ENCODE peak calls at places on chromosomes 7 and 10, in eight cellular contexts. M is fibroblast of lung, R is keratinocyte, G is A673, W is astrocyte of the cerebellum, D is epithelial cell of esophagus, X is cardiac fibroblast, K is mucosa of descending colon. J is an unnamed sample.
A peak's percentile ranks its signal among the peaks of the same experiment; 100 is the strongest.

GRCh38 chr7:131011976-131012375 is 278.0 kb upstream of the KLF14 start:
- DNase-seq in M (peak; percentile 93), R (no peak), G (peak; percentile 89), W (peak; percentile 70), D (peak; percentile 74), X (peak; percentile 95), K (no peak), J (peak; percentile 96)

GRCh38 chr7:95549818-95550529 is 46.3 kb downstream of the PDK4 start:
- DNase-seq in M (peak; percentile 99), R (no peak), G (peak; percentile 88), W (peak; percentile 55), D (peak; percentile 93), X (peak; percentile 98), K (peak; percentile 66), J (peak; percentile 87)

GRCh38 chr7:135718794-135719436 is 9.1 kb downstream of the SLC13A4 start:
- DNase-seq in M (no peak), R (no peak), G (no peak), W (no peak), D (no peak), X (peak; percentile 34), K (no peak), J (peak; percentile 66)

GRCh38 chr10:57696641-57697040 is 571.1 kb downstream of the IPMK start:
- DNase-seq in M (peak; percentile 89), R (no peak), G (no peak), W (peak; percentile 78), D (peak; percentile 80), X (peak; percentile 90), K (no peak), J (peak; percentile 82)

GRCh38 chr10:98920807-98921206 is 314.8 kb downstream of the HPSE2 start:
- DNase-seq in M (peak; percentile 74), R (no peak), G (no peak), W (no peak), D (no peak), X (peak; percentile 1), K (no peak), J (no peak)

GRCh38 chr10:99532687-99533495 is at the start of gene NKX2-3:
- DNase-seq in M (peak; percentile 32), R (no peak), G (peak; percentile 91), W (no peak), D (no peak), X (peak; percentile 36), K (peak; percentile 91), J (no peak)

GRCh38 chr7:5296627-5297226 is 14.0 kb downstream of the SLC29A4 start:
- DNase-seq in M (no peak), R (no peak), G (peak; percentile 58), W (no peak), D (peak; percentile 55), X (no peak), K (no peak), J (no peak)

GRCh38 chr10:115049957-115050356 is 43.2 kb upstream of the ATRNL1 start:
- DNase-seq in M (no peak), R (no peak), G (peak; percentile 25), W (peak; percentile 29), D (no peak), X (peak; percentile 13), K (no peak), J (peak; percentile 73)

GRCh38 chr10:48976208-48976607 is 36.6 kb upstream of the LRRC18 start:
- DNase-seq in M (peak; percentile 4), R (no peak), G (no peak), W (no peak), D (peak; percentile 13), X (peak; percentile 6), K (no peak), J (no peak)

GRCh38 chr7:3162286-3162685 is 118.6 kb upstream of the CARD11 start:
- DNase-seq in M (peak; percentile 41), R (no peak), G (peak; percentile 35), W (no peak), D (no peak), X (peak; percentile 26), K (no peak), J (no peak)

GRCh38 chr10:122733450-122733849 is 33.8 kb upstream of the C10orf120 start:
- DNase-seq in M (no peak), R (no peak), G (peak; percentile 14), W (no peak), D (peak; percentile 34), X (no peak), K (no peak), J (no peak)

GRCh38 chr7:107865956-107866775 is 24.8 kb upstream of the DLD start:
- DNase-seq in M (no peak), R (no peak), G (no peak), W (no peak), D (no peak), X (no peak), K (no peak), J (no peak)

GRCh38 chr7:35691827-35692307 is 3.1 kb downstream of the HERPUD2 start:
- DNase-seq in M (peak; percentile 18), R (no peak), G (no peak), W (no peak), D (no peak), X (peak; percentile 37), K (no peak), J (no peak)

GRCh38 chr10:12533151-12533550 is 183.8 kb downstream of the CAMK1D start:
- DNase-seq in M (no peak), R (no peak), G (peak; percentile 72), W (no peak), D (no peak), X (peak; percentile 5), K (no peak), J (no peak)

GRCh38 chr10:110824660-110825059 is 47.1 kb upstream of the PDCD4 start:
- DNase-seq in M (no peak), R (no peak), G (no peak), W (no peak), D (no peak), X (no peak), K (no peak), J (no peak)

GRCh38 chr7:45670227-45670626 is 96.1 kb downstream of the ADCY1 start:
- DNase-seq in M (no peak), R (no peak), G (no peak), W (no peak), D (no peak), X (no peak), K (no peak), J (no peak)

DNA sequence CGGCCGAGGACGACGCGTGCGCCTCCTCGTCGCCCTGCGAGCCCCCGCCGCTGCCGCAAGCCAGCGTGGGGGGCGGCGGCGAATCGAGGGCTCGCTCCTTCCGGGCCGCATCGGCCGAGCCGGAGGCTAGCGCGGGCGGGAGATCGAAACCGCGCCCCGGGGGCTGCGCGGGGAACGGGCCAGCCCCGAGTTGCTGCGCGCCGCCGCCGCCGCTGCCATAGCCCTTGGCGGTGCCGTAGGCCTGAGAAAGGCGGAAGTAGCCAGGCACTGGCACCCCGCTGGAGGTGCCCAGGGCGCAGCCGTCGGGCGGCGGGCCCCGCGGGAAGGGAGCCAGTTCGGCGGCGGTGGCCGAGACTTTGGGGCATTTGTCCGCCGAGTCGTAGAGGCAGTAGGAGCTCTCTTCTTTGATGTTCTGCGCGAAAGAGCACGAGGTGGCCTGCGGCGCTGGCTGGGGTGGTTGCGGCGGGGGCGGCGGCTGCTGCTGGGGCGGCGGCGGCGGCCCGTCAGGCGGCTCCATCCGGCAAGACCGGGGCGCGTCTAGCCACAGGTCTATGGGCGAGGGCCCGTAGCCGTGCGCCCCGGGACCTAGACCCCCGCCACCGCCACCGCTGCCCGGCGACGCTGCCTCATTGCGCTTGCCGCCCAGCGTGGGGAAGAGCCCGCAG is 576 bp downstream of the HOXA10 start:
- DNase-seq in M (no peak), R (no peak), G (no peak), W (no peak), D (no peak), X (no peak), K (peak; percentile 59), J (no peak)
- H3K4me3 ChIP-seq in M (no peak overlapping the region), R (peak overlapping the region; percentile 84), G (peak overlapping the region; percentile 41), W (no peak overlapping the region), D (no peak overlapping the region), X (no peak overlapping the region), K (peak overlapping the region; percentile 48), J (no peak overlapping the region)

DNA sequence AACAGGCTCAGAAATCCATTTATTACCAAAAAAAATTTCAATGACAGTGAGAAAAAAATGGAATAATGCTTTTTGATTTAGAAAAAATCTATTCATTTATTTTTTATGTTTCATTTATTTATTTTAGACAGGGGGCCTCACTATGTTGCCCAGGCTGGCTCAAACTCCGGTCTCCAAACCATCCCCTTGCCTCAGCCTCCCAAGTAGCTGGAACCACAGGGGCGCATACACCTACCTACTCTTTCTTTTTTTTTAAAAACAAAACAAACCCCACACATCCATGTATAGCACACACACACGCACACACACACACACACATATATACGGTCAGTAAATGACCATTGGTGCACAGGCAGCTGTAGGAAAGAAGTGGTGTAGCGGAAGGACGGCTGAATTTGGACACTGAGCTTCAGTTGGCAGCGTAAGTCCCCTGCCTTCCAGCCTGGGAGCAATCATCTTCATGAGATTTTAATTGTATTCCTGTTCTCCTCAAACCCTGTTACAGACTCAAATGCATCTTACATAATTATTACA is 28.8 kb downstream of the ARL4A start:
- DNase-seq in M (peak; percentile 38), R (no peak), G (no peak), W (no peak), D (no peak), X (peak; percentile 31), K (no peak), J (no peak)
- H3K4me3 ChIP-seq in M (no peak overlapping the region), R (no peak overlapping the region), G (no peak overlapping the region), W (no peak overlapping the region), D (no peak overlapping the region), X (no peak overlapping the region), K (no peak overlapping the region), J (no peak overlapping the region)

GRCh38 chr10:132602610-132603009 is 65.0 kb downstream of the INPP5A start:
- DNase-seq in M (no peak), R (no peak), G (no peak), W (no peak), D (no peak), X (no peak), K (no peak), J (no peak)

GRCh38 chr10:132597654-132598053 is 60.1 kb downstream of the INPP5A start:
- DNase-seq in M (no peak), R (no peak), G (no peak), W (no peak), D (no peak), X (no peak), K (no peak), J (no peak)

GRCh38 chr10:132601567-132601966 is 64.0 kb downstream of the INPP5A start:
- DNase-seq in M (no peak), R (no peak), G (no peak), W (no peak), D (no peak), X (no peak), K (no peak), J (no peak)

GRCh38 chr10:132599712-132600111 is 62.1 kb downstream of the INPP5A start:
- DNase-seq in M (no peak), R (no peak), G (no peak), W (no peak), D (no peak), X (no peak), K (no peak), J (no peak)

GRCh38 chr10:132600416-132600815 is 62.8 kb downstream of the INPP5A start:
- DNase-seq in M (no peak), R (no peak), G (no peak), W (no peak), D (no peak), X (no peak), K (no peak), J (no peak)
- H3K4me3 ChIP-seq in M (no peak overlapping the region), R (no peak overlapping the region), G (no peak overlapping the region), W (no peak overlapping the region), D (no peak overlapping the region), X (no peak overlapping the region), K (no peak overlapping the region), J (no peak overlapping the region)

DNA sequence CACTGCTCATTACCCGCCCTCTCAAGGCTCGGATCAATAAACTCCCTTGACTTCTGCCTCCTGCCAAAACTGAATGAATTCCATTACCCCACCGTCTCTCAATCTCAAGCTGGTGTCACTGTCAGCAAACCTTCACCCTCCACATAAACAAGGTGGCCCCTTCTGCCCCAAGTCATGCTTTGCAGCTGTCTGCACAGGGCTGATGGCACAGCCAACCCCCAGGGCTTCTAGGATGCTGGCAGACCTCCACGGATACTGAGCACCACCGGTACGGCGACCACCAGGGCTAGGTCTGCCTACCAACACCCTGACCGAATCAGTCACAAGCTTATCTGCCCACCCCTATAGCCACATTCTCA is 46.1 kb downstream of the PARD3 start:
- DNase-seq in M (no peak), R (no peak), G (no peak), W (no peak), D (no peak), X (no peak), K (no peak), J (no peak)
- H3K4me3 ChIP-seq in M (no peak overlapping the region), R (peak overlapping the region; percentile 4), G (no peak overlapping the region), W (no peak overlapping the region), D (no peak overlapping the region), X (no peak overlapping the region), K (no peak overlapping the region), J (no peak overlapping the region)

J was measured in retinal pigment epithelial cell.